ENCODE peak calls at places on chromosomes 1 and 21, in six cellular contexts. W is fibroblast of villous mesenchyme, Y is fibroblast of pulmonary artery, G is BJ, V is neural crest cell, B is AG04450. I is an unnamed sample.
A peak's percentile ranks its signal among the peaks of the same experiment; 100 is the strongest.

GRCh38 chr1:41713557-41714327 is 205.0 kb downstream of the HIVEP3 start:
- DNase-seq in W (peak; percentile 89), Y (peak; percentile 63), G (peak; percentile 5), V (no peak), B (peak; percentile 79), I (no peak)

GRCh38 chr1:172163479-172164215 is 256.8 kb upstream of the C1orf105 start:
- DNase-seq in W (peak; percentile 68), Y (peak; percentile 76), G (no peak), V (no peak), B (no peak), I (no peak)

GRCh38 chr1:93662481-93663190 is 19.0 kb downstream of the BCAR3 start:
- DNase-seq in W (peak; percentile 37), Y (peak; percentile 57), G (no peak), V (no peak), B (no peak), I (no peak)

GRCh38 chr1:36119451-36119850 is 5.6 kb downstream of the COL8A2 start:
- DNase-seq in W (no peak), Y (no peak), G (no peak), V (no peak), B (no peak), I (no peak)

GRCh38 chr1:1217621-1218523 is 3.9 kb upstream of the TNFRSF4 start:
- DNase-seq in W (peak; percentile 14), Y (peak; percentile 14), G (no peak), V (no peak), B (no peak), I (no peak)

GRCh38 chr21:45950740-45951515 is 30.6 kb upstream of the COL6A1 start:
- DNase-seq in W (peak; percentile 60), Y (peak; percentile 61), G (no peak), V (no peak), B (no peak), I (no peak)

GRCh38 chr1:2230781-2231666 is 2.9 kb downstream of the SKI start:
- DNase-seq in W (peak; percentile 57), Y (no peak), G (no peak), V (no peak), B (no peak), I (no peak)

GRCh38 chr1:119674110-119674509 is 26.0 kb upstream of the ZNF697 start:
- DNase-seq in W (peak; percentile 66), Y (peak; percentile 67), G (no peak), V (no peak), B (no peak), I (no peak)

GRCh38 chr1:27527857-27528700 is 38.1 kb upstream of the WASF2 start:
- DNase-seq in W (no peak), Y (no peak), G (no peak), V (peak; percentile 30), B (no peak), I (no peak)

GRCh38 chr1:3078421-3078820 is 9.4 kb downstream of the PRDM16 start:
- DNase-seq in W (no peak), Y (no peak), G (no peak), V (no peak), B (no peak), I (no peak)

GRCh38 chr1:98739762-98740161 is 78.2 kb downstream of the SNX7 start:
- DNase-seq in W (no peak), Y (no peak), G (no peak), V (no peak), B (no peak), I (no peak)

GRCh38 chr1:54848134-54848948 is 38.7 kb downstream of the DHCR24 start:
- DNase-seq in W (no peak), Y (no peak), G (no peak), V (no peak), B (no peak), I (no peak)

GRCh38 chr1:67853704-67854103 is 20.4 kb upstream of the GNG12 start:
- DNase-seq in W (peak; percentile 79), Y (peak; percentile 87), G (no peak), V (peak; percentile 61), B (no peak), I (no peak)

GRCh38 chr1:176820292-176821056 is 344.0 kb downstream of the ASTN1 start:
- DNase-seq in W (no peak), Y (no peak), G (no peak), V (no peak), B (no peak), I (no peak)

GRCh38 chr1:213821175-213821942 is 166.4 kb upstream of the PROX1 start:
- DNase-seq in W (no peak), Y (no peak), G (no peak), V (no peak), B (no peak), I (no peak)

GRCh38 chr1:46342084-46342656 is 1.6 kb downstream of the NSUN4 start:
- DNase-seq in W (peak; percentile 71), Y (peak; percentile 46), G (no peak), V (no peak), B (no peak), I (no peak)

GRCh38 chr1:162757476-162757875 is 33.0 kb upstream of the HSD17B7 start:
- DNase-seq in W (peak; percentile 30), Y (peak; percentile 23), G (no peak), V (no peak), B (no peak), I (no peak)

GRCh38 chr1:47533176-47534039 is 95.6 kb downstream of the FOXD2 start:
- DNase-seq in W (peak; percentile 66), Y (peak; percentile 51), G (peak; percentile 37), V (peak; percentile 65), B (peak; percentile 29), I (no peak)

GRCh38 chr1:119743308-119743707 is 25.4 kb downstream of the HMGCS2 start:
- DNase-seq in W (no peak), Y (peak; percentile 3), G (no peak), V (no peak), B (no peak), I (no peak)

GRCh38 chr1:93993731-93994130 is 84.5 kb upstream of the GCLM start:
- DNase-seq in W (peak; percentile 45), Y (no peak), G (no peak), V (no peak), B (no peak), I (no peak)

GRCh38 chr1:82582347-82582746 is 781.6 kb downstream of the ADGRL2 start:
- DNase-seq in W (no peak), Y (no peak), G (no peak), V (no peak), B (no peak), I (no peak)

GRCh38 chr1:198357937-198358336 is 182.5 kb downstream of the ATP6V1G3 start:
- DNase-seq in W (no peak), Y (no peak), G (no peak), V (no peak), B (no peak), I (no peak)

GRCh38 chr1:54850737-54851136 is 36.3 kb downstream of the DHCR24 start:
- DNase-seq in W (peak; percentile 100), Y (peak; percentile 96), G (peak; percentile 82), V (no peak), B (peak; percentile 94), I (no peak)

GRCh38 chr1:27057389-27057788 is 44.7 kb upstream of the TENT5B start:
- DNase-seq in W (no peak), Y (no peak), G (no peak), V (no peak), B (no peak), I (no peak)

GRCh38 chr1:7558041-7558461 is 213.0 kb upstream of the VAMP3 start:
- DNase-seq in W (no peak), Y (no peak), G (no peak), V (no peak), B (no peak), I (no peak)

GRCh38 chr1:37999434-38000232 is 5.7 kb downstream of the FHL3 start:
- DNase-seq in W (peak; percentile 89), Y (peak; percentile 76), G (no peak), V (no peak), B (no peak), I (no peak)

GRCh38 chr21:34834852-34835501 is 166.2 kb downstream of the CLIC6 start:
- DNase-seq in W (no peak), Y (no peak), G (no peak), V (no peak), B (no peak), I (no peak)

GRCh38 chr1:21355956-21356355 is 65.7 kb upstream of the ECE1 start:
- DNase-seq in W (no peak), Y (no peak), G (no peak), V (no peak), B (no peak), I (no peak)

GRCh38 chr1:205225901-205226765 is 1.6 kb upstream of the TMCC2 start:
- DNase-seq in W (no peak), Y (no peak), G (no peak), V (no peak), B (no peak), I (no peak)

GRCh38 chr21:35508389-35508888 is 459.3 kb upstream of the RUNX1 start:
- DNase-seq in W (peak; percentile 94), Y (peak; percentile 91), G (peak; percentile 13), V (peak; percentile 23), B (peak; percentile 18), I (no peak)

GRCh38 chr21:29168874-29169273 is 38.4 kb downstream of the MAP3K7CL start:
- DNase-seq in W (no peak), Y (no peak), G (no peak), V (no peak), B (no peak), I (no peak)

GRCh38 chr1:238485062-238485905 is 594.6 kb upstream of the ZP4 start:
- DNase-seq in W (peak; percentile 90), Y (peak; percentile 24), G (no peak), V (peak; percentile 18), B (no peak), I (no peak)

GRCh38 chr1:25051906-25052305 is 121.8 kb upstream of the RUNX3 start:
- DNase-seq in W (no peak), Y (no peak), G (no peak), V (no peak), B (no peak), I (no peak)

GRCh38 chr1:119829636-119830035 is 18.4 kb upstream of the REG4 start:
- DNase-seq in W (peak; percentile 20), Y (no peak), G (no peak), V (no peak), B (no peak), I (no peak)

GRCh38 chr1:155206891-155207577 is 663 bp downstream of the THBS3 start:
- DNase-seq in W (peak; percentile 82), Y (peak; percentile 84), G (no peak), V (peak; percentile 85), B (peak; percentile 55), I (peak; percentile 78)

GRCh38 chr1:160877221-160877620 is 7.8 kb downstream of the ITLN1 start:
- DNase-seq in W (no peak), Y (no peak), G (no peak), V (no peak), B (no peak), I (no peak)

GRCh38 chr1:75723989-75724471 is 479 bp upstream of the ACADM start:
- DNase-seq in W (peak; percentile 72), Y (peak; percentile 79), G (peak; percentile 14), V (peak; percentile 74), B (peak; percentile 32), I (peak; percentile 72)

GRCh38 chr1:226019550-226019949 is 20.4 kb upstream of the SDE2 start:
- DNase-seq in W (no peak), Y (no peak), G (no peak), V (no peak), B (no peak), I (no peak)

GRCh38 chr1:104991702-104992101 is 1242.0 kb downstream of the AMY1C start:
- DNase-seq in W (no peak), Y (no peak), G (no peak), V (no peak), B (no peak), I (no peak)

GRCh38 chr1:186102559-186103148 is 272.4 kb downstream of the TPR start:
- DNase-seq in W (peak; percentile 65), Y (peak; percentile 95), G (peak; percentile 69), V (no peak), B (peak; percentile 44), I (no peak)

I was measured in Panc1.